ENCODE peak calls at places on chromosomes 5 and 9, in six cellular contexts. One of them, this sample, is unnamed.

GRCh38 chr5:125064610-125065009 is 318.2 kb upstream of the ZNF608 start:
- DNase-seq in IMR-90: no peak
- DNase-seq in neuronal stem cell: no peak
- DNase-seq in HCT116: no peak
- DNase-seq in hepatocyte: no peak
- DNase-seq in neural progenitor cell: peak
- DNase-seq in this sample: peak

GRCh38 chr5:159339451-159339850 is 9.2 kb upstream of the IL12B start:
- DNase-seq in IMR-90: no peak
- DNase-seq in neuronal stem cell: no peak
- DNase-seq in HCT116: no peak
- DNase-seq in hepatocyte: no peak
- DNase-seq in neural progenitor cell: no peak
- DNase-seq in this sample: peak

GRCh38 chr5:56003179-56003578 is 8.4 kb upstream of the IL6ST start:
- DNase-seq in IMR-90: peak
- DNase-seq in neuronal stem cell: no peak
- DNase-seq in HCT116: peak
- DNase-seq in hepatocyte: peak
- DNase-seq in neural progenitor cell: no peak
- DNase-seq in this sample: peak

GRCh38 chr5:87400305-87400899 is 12.3 kb downstream of the CCNH start:
- DNase-seq in IMR-90: peak
- DNase-seq in neuronal stem cell: no peak
- DNase-seq in HCT116: peak
- DNase-seq in hepatocyte: peak
- DNase-seq in neural progenitor cell: peak
- DNase-seq in this sample: peak

GRCh38 chr5:159874308-159874707 is 42.0 kb upstream of the ADRA1B start:
- DNase-seq in IMR-90: peak
- DNase-seq in neuronal stem cell: no peak
- DNase-seq in HCT116: no peak
- DNase-seq in hepatocyte: no peak
- DNase-seq in neural progenitor cell: no peak
- DNase-seq in this sample: peak

GRCh38 chr5:110159202-110159601 is 469.5 kb downstream of the MAN2A1 start:
- DNase-seq in IMR-90: no peak
- DNase-seq in neuronal stem cell: no peak
- DNase-seq in HCT116: no peak
- DNase-seq in hepatocyte: no peak
- DNase-seq in neural progenitor cell: no peak
- DNase-seq in this sample: peak

GRCh38 chr9:7879551-7880245 is 80.1 kb upstream of the DMAC1 start:
- DNase-seq in IMR-90: no peak
- DNase-seq in neuronal stem cell: peak
- DNase-seq in HCT116: no peak
- DNase-seq in hepatocyte: no peak
- DNase-seq in neural progenitor cell: peak
- DNase-seq in this sample: peak

GRCh38 chr5:139700711-139701693 is 52.9 kb downstream of the CXXC5 start:
- DNase-seq in IMR-90: no peak
- DNase-seq in neuronal stem cell: no peak
- DNase-seq in HCT116: no peak
- DNase-seq in hepatocyte: peak
- DNase-seq in neural progenitor cell: peak
- DNase-seq in this sample: no peak

GRCh38 chr5:151084363-151084762 is 3.5 kb upstream of the TNIP1 start:
- DNase-seq in IMR-90: peak
- DNase-seq in neuronal stem cell: no peak
- DNase-seq in HCT116: no peak
- DNase-seq in hepatocyte: no peak
- DNase-seq in neural progenitor cell: no peak
- DNase-seq in this sample: no peak

GRCh38 chr5:134005415-134006118 is 792 bp upstream of the VDAC1 start:
- DNase-seq in IMR-90: no peak
- DNase-seq in neuronal stem cell: no peak
- DNase-seq in HCT116: no peak
- DNase-seq in hepatocyte: peak
- DNase-seq in neural progenitor cell: peak
- DNase-seq in this sample: no peak

GRCh38 chr5:74660863-74661262 is 20.3 kb upstream of the ENC1 start:
- DNase-seq in IMR-90: no peak
- DNase-seq in neuronal stem cell: no peak
- DNase-seq in HCT116: no peak
- DNase-seq in hepatocyte: no peak
- DNase-seq in neural progenitor cell: no peak
- DNase-seq in this sample: no peak

GRCh38 chr5:174157048-174157447 is 111.5 kb downstream of the NSG2 start:
- DNase-seq in IMR-90: no peak
- DNase-seq in neuronal stem cell: no peak
- DNase-seq in HCT116: no peak
- DNase-seq in hepatocyte: no peak
- DNase-seq in neural progenitor cell: no peak
- DNase-seq in this sample: no peak

GRCh38 chr5:80701597-80701996 is 46.8 kb upstream of the DHFR start:
- DNase-seq in IMR-90: no peak
- DNase-seq in neuronal stem cell: no peak
- DNase-seq in HCT116: no peak
- DNase-seq in hepatocyte: no peak
- DNase-seq in neural progenitor cell: no peak
- DNase-seq in this sample: no peak

GRCh38 chr9:124343533-124344290 is 71.5 kb downstream of the PSMB7 start:
- DNase-seq in IMR-90: no peak
- DNase-seq in neuronal stem cell: no peak
- DNase-seq in HCT116: no peak
- DNase-seq in hepatocyte: no peak
- DNase-seq in neural progenitor cell: no peak
- DNase-seq in this sample: no peak

GRCh38 chr9:87701931-87702421 is 23.9 kb upstream of the CTSL start:
- DNase-seq in IMR-90: no peak
- DNase-seq in neuronal stem cell: peak
- DNase-seq in HCT116: no peak
- DNase-seq in hepatocyte: no peak
- DNase-seq in neural progenitor cell: peak
- DNase-seq in this sample: no peak

GRCh38 chr9:14314424-14314928 is 535 bp upstream of the NFIB start:
- DNase-seq in IMR-90: peak
- DNase-seq in neuronal stem cell: no peak
- DNase-seq in HCT116: peak
- DNase-seq in hepatocyte: peak
- DNase-seq in neural progenitor cell: peak
- DNase-seq in this sample: peak

GRCh38 chr9:37466037-37466709 is 923 bp upstream of the ZBTB5 start:
- DNase-seq in IMR-90: no peak
- DNase-seq in neuronal stem cell: peak
- DNase-seq in HCT116: peak
- DNase-seq in hepatocyte: peak
- DNase-seq in neural progenitor cell: peak
- DNase-seq in this sample: peak

GRCh38 chr5:144309265-144309664 is 138.6 kb downstream of the KCTD16 start:
- DNase-seq in IMR-90: no peak
- DNase-seq in neuronal stem cell: no peak
- DNase-seq in HCT116: no peak
- DNase-seq in hepatocyte: peak
- DNase-seq in neural progenitor cell: no peak
- DNase-seq in this sample: no peak

GRCh38 chr9:122808141-122808540 is 8.2 kb downstream of the OR1K1 start:
- DNase-seq in IMR-90: no peak
- DNase-seq in neuronal stem cell: no peak
- DNase-seq in HCT116: no peak
- DNase-seq in hepatocyte: no peak
- DNase-seq in neural progenitor cell: no peak
- DNase-seq in this sample: no peak

GRCh38 chr9:122806661-122807060 is 6.7 kb downstream of the OR1K1 start:
- DNase-seq in IMR-90: no peak
- DNase-seq in neuronal stem cell: no peak
- DNase-seq in HCT116: no peak
- DNase-seq in hepatocyte: no peak
- DNase-seq in neural progenitor cell: no peak
- DNase-seq in this sample: no peak

GRCh38 chr9:122807271-122807900 is 7.5 kb downstream of the OR1K1 start:
- DNase-seq in IMR-90: peak
- DNase-seq in neuronal stem cell: no peak
- DNase-seq in HCT116: no peak
- DNase-seq in hepatocyte: no peak
- DNase-seq in neural progenitor cell: no peak
- DNase-seq in this sample: no peak

GRCh38 chr9:122812736-122813135 is 12.8 kb downstream of the OR1K1 start:
- DNase-seq in IMR-90: no peak
- DNase-seq in neuronal stem cell: no peak
- DNase-seq in HCT116: no peak
- DNase-seq in hepatocyte: no peak
- DNase-seq in neural progenitor cell: no peak
- DNase-seq in this sample: no peak

GRCh38 chr9:122810306-122810946 is 10.5 kb downstream of the OR1K1 start:
- DNase-seq in IMR-90: peak
- DNase-seq in neuronal stem cell: peak
- DNase-seq in HCT116: peak
- DNase-seq in hepatocyte: peak
- DNase-seq in neural progenitor cell: peak
- DNase-seq in this sample: peak
- H2AFZ ChIP-seq in IMR-90: no peak
- H2AFZ ChIP-seq in neuronal stem cell: peak
- H2AFZ ChIP-seq in HCT116: no peak
- H2AFZ ChIP-seq in hepatocyte: no peak
- H2AFZ ChIP-seq in neural progenitor cell: no peak
- H2AFZ ChIP-seq in this sample: peak

GRCh38 chr9:84754896-84755295 is 85.4 kb downstream of the NTRK2 start:
- DNase-seq in IMR-90: no peak
- DNase-seq in neuronal stem cell: no peak
- DNase-seq in HCT116: no peak
- DNase-seq in hepatocyte: no peak
- DNase-seq in neural progenitor cell: no peak
- DNase-seq in this sample: no peak
- H3K27ac ChIP-seq in IMR-90: no peak
- H3K27ac ChIP-seq in neuronal stem cell: no peak
- H3K27ac ChIP-seq in HCT116: no peak
- H3K27ac ChIP-seq in hepatocyte: no peak
- H3K27ac ChIP-seq in neural progenitor cell: no peak
- H3K27ac ChIP-seq in this sample: no peak

DNA sequence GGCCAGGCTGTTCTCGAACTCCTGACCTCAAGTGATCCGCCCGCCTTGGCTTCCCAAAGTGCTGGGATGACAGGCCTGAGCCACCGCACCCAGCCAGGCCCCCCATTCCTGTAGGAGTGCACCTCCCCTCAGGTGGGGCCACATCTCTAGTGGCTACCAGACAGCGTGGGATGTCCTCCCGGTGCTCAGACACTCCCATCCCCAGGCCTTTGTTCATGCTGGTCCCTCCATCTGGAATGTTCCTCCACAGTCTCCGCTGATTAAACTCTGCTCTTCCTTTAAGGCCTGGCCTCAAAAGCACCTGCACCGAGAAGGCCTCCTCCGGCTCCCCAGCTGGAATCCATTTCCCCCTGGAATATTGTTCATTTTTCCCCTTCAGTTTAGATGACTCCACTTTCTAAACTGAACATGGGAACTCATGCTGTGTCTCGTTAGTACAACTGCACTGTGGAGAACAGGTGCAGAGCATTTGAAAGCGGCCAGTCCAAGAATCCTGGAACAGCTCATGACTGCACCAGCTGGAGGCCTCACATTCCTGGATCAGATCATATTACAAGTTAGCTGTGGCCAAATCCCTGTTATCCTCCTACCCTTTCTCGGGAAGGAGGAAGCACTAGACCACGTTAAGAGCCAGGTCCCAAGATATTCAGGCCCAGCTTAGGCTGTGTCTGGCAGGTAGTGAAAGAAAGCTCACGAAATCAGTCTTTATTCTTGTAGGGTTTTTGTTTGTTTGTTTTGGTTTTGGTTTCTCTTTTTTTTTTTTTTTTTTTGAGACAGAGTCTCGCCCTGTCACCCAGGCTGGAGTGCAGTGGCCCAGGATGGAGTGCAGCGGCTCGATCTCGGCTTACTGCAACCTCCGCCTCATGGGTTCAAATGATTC is 10.8 kb upstream of the PRRC2B start:
- DNase-seq in IMR-90: peak
- DNase-seq in neuronal stem cell: peak
- DNase-seq in HCT116: no peak
- DNase-seq in hepatocyte: peak
- DNase-seq in neural progenitor cell: peak
- DNase-seq in this sample: peak
- H2AFZ ChIP-seq in IMR-90: peak
- H2AFZ ChIP-seq in neuronal stem cell: peak
- H2AFZ ChIP-seq in HCT116: no peak
- H2AFZ ChIP-seq in hepatocyte: no peak
- H2AFZ ChIP-seq in neural progenitor cell: no peak
- H2AFZ ChIP-seq in this sample: peak

GRCh38 chr9:133119039-133119438 is 2.0 kb downstream of the RALGDS start:
- DNase-seq in IMR-90: no peak
- DNase-seq in neuronal stem cell: no peak
- DNase-seq in HCT116: no peak
- DNase-seq in hepatocyte: no peak
- DNase-seq in neural progenitor cell: no peak
- DNase-seq in this sample: no peak

GRCh38 chr9:133121200-133122166 is at the start of gene RALGDS:
- DNase-seq in IMR-90: peak
- DNase-seq in neuronal stem cell: peak
- DNase-seq in HCT116: peak
- DNase-seq in hepatocyte: peak
- DNase-seq in neural progenitor cell: peak
- DNase-seq in this sample: peak

GRCh38 chr9:133122167-133122550 is 1.1 kb upstream of the RALGDS start:
- DNase-seq in IMR-90: no peak
- DNase-seq in neuronal stem cell: no peak
- DNase-seq in HCT116: no peak
- DNase-seq in hepatocyte: no peak
- DNase-seq in neural progenitor cell: no peak
- DNase-seq in this sample: no peak

GRCh38 chr9:133119461-133120342 is 1.3 kb downstream of the RALGDS start:
- DNase-seq in IMR-90: peak
- DNase-seq in neuronal stem cell: no peak
- DNase-seq in HCT116: no peak
- DNase-seq in hepatocyte: peak
- DNase-seq in neural progenitor cell: peak
- DNase-seq in this sample: no peak

DNA sequence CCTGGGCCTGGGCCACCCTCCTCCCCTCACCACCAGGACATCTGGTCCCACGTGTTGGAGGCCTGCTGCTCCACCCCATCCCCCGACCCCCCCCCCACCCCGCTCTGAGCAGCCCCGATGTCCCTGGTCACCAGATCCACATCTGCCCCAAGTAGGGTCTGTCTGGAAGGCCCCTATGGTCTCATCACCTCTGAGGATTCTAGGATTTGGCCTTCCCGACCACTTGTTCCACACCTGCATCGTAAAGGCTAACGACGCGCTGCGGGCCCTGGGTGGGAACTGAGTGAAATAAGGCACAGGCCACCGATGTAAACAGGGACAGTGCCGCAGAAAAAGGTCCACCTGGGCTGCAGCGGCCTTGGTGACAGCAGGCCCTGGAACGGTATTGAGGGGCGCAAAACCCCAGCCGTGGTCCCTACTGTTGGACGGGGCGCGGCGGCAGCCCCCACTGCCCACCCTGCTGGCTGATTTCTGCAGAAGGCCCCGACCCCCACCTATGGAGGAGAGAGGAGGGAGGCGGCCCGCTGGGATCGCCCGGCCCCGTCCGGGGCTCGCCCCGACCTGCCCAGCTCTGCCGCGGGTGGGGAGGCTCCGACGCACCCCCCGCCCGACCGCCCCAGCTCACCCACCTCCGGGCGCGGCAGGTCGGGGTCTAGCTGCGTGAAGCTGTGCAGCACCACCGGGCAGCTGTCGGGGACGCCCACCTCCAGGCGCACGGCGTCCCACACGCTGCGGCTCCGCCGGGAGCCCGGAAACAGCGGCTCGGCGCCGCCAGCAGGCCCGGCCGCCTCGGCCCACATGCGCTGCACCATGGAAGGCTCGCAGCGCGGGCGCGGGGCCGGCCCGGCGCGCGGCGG is 469 bp downstream of the RALGDS start:
- DNase-seq in IMR-90: no peak
- DNase-seq in neuronal stem cell: no peak
- DNase-seq in HCT116: no peak
- DNase-seq in hepatocyte: no peak
- DNase-seq in neural progenitor cell: no peak
- DNase-seq in this sample: no peak
- H3K27ac ChIP-seq in IMR-90: peak
- H3K27ac ChIP-seq in neuronal stem cell: peak
- H3K27ac ChIP-seq in HCT116: peak
- H3K27ac ChIP-seq in hepatocyte: peak
- H3K27ac ChIP-seq in neural progenitor cell: no peak
- H3K27ac ChIP-seq in this sample: peak